ENCODE peak calls at places on chromosome 9, in six cellular contexts. Z, Y, B, W, I and H are unnamed samples.

GRCh38 chr9:120306088-120306487 is 273.9 kb downstream of the CDK5RAP2 start:
- DNase-seq in W (no peak), Y (no peak), B (peak), Z (no peak), I (no peak), H (no peak)

GRCh38 chr9:95570150-95570549 is 53.4 kb upstream of the PTCH1 start:
- DNase-seq in Z (no peak), B (no peak), I (no peak), W (no peak), Y (peak), H (no peak)

GRCh38 chr9:131233556-131233955 is 42.8 kb downstream of the FAM78A start:
- DNase-seq in B (no peak), Y (no peak), W (no peak), Z (no peak), I (no peak), H (no peak)

GRCh38 chr9:129253820-129254381 is 75.8 kb upstream of the IER5L start:
- DNase-seq in I (no peak), Z (no peak), W (peak), B (no peak), Y (peak), H (peak)

GRCh38 chr9:97510797-97511761 is 9.6 kb downstream of the TMOD1 start:
- DNase-seq in Z (no peak), W (no peak), Y (no peak), I (peak), B (no peak), H (no peak)

GRCh38 chr9:109640232-109641078 is 139.5 kb upstream of the PALM2AKAP2 start:
- DNase-seq in B (peak), Z (no peak), W (peak), Y (peak), I (peak), H (peak)

GRCh38 chr9:138022121-138022741 is 144.6 kb downstream of the CACNA1B start:
- DNase-seq in B (peak), I (peak), W (no peak), Y (peak), Z (peak), H (no peak)

GRCh38 chr9:116736406-116736805 is 49.3 kb downstream of the TRIM32 start:
- DNase-seq in Y (no peak), B (no peak), Z (no peak), W (no peak), I (no peak), H (no peak)

GRCh38 chr9:93118863-93119702 is 15.0 kb downstream of the NINJ1 start:
- DNase-seq in W (peak), I (no peak), Y (no peak), Z (no peak), B (no peak), H (no peak)

GRCh38 chr9:95073042-95073607 is 244.4 kb downstream of the FANCC start:
- DNase-seq in B (no peak), W (no peak), Z (peak), Y (peak), I (no peak), H (no peak)

GRCh38 chr9:121678501-121679022 is 27.1 kb downstream of the DAB2IP start:
- DNase-seq in W (no peak), I (no peak), Y (no peak), B (no peak), Z (no peak), H (no peak)

GRCh38 chr9:121598167-121599000 is 53.0 kb upstream of the DAB2IP start:
- DNase-seq in Z (no peak), B (peak), Y (peak), I (no peak), W (peak), H (peak)

GRCh38 chr9:132162764-132163456 is 1.1 kb downstream of the NTNG2 start:
- DNase-seq in W (no peak), Z (no peak), I (no peak), B (no peak), Y (peak), H (no peak)

GRCh38 chr9:32877103-32877502 is 93.8 kb downstream of the TMEM215 start:
- DNase-seq in W (no peak), Y (no peak), B (no peak), I (no peak), Z (no peak), H (no peak)

GRCh38 chr9:16773617-16774016 is 96.9 kb downstream of the BNC2 start:
- DNase-seq in B (no peak), Z (no peak), I (no peak), W (no peak), Y (no peak), H (no peak)

GRCh38 chr9:105392531-105392930 is 55.3 kb upstream of the FSD1L start:
- DNase-seq in I (no peak), B (no peak), W (no peak), Z (no peak), Y (no peak), H (no peak)

GRCh38 chr9:111891910-111892499 is 4.6 kb upstream of the UGCG start:
- DNase-seq in B (no peak), I (no peak), Y (no peak), Z (peak), W (no peak), H (no peak)

GRCh38 chr9:127333326-127334064 is 63.5 kb upstream of the SLC2A8 start:
- DNase-seq in Y (no peak), B (no peak), I (no peak), W (peak), Z (peak), H (no peak)

GRCh38 chr9:120846251-120846869 is 3.6 kb upstream of the PSMD5 start:
- DNase-seq in I (no peak), W (no peak), Z (no peak), B (no peak), Y (no peak), H (no peak)

GRCh38 chr9:137042751-137043727 is 2.9 kb downstream of the NPDC1 start:
- DNase-seq in B (no peak), Z (no peak), W (no peak), I (no peak), Y (no peak), H (no peak)

GRCh38 chr9:113851359-113851758 is 24.8 kb upstream of the ZNF618 start:
- DNase-seq in W (no peak), Y (no peak), B (no peak), I (no peak), Z (no peak), H (no peak)